ENCODE peak calls at places on chromosomes 4 and X, in four cellular contexts. Q is SK-N-SH, W is GM12878, A is K562. I is an unnamed sample.

GRCh38 chrX:1442724-1443367 is 9.9 kb downstream of the ASMTL start:
- DNase-seq in W (no peak), Q (no peak), A (no peak), I (peak; percentile 5)

GRCh38 chr4:19783667-19784223 is 468.0 kb upstream of the SLIT2 start:
- DNase-seq in Q (no peak), A (no peak), W (no peak), I (no peak)

GRCh38 chr4:41693629-41694028 is 54.9 kb downstream of the PHOX2B start:
- DNase-seq in A (peak; percentile 9), Q (peak; percentile 27), W (no peak), I (no peak)

GRCh38 chr4:145736241-145736831 is 56.4 kb downstream of the C4orf51 start:
- DNase-seq in W (no peak), Q (no peak), A (no peak), I (no peak)

GRCh38 chrX:104742345-104742744 is 176.3 kb downstream of the IL1RAPL2 start:
- DNase-seq in Q (no peak), W (no peak), A (no peak), I (no peak)

GRCh38 chr4:113673450-113673849 is 88.1 kb downstream of the CAMK2D start:
- DNase-seq in A (no peak), Q (no peak), W (no peak), I (no peak)

GRCh38 chrX:1582686-1583437 is 8.5 kb upstream of the AKAP17A start:
- DNase-seq in Q (no peak), W (no peak), A (peak; percentile 17), I (no peak)

GRCh38 chr4:6032249-6033244 is 14.3 kb upstream of the C4orf50 start:
- DNase-seq in A (peak; percentile 24), Q (no peak), W (no peak), I (no peak)

GRCh38 chr4:125115476-125115875 is 199.3 kb upstream of the FAT4 start:
- DNase-seq in Q (no peak), W (no peak), A (no peak), I (no peak)

GRCh38 chr4:110484029-110484428 is 8.1 kb downstream of the ENPEP start:
- DNase-seq in A (no peak), Q (no peak), W (peak; percentile 63), I (no peak)

GRCh38 chrX:16445166-16445752 is 204.7 kb upstream of the S100G start:
- DNase-seq in Q (peak; percentile 41), A (peak; percentile 29), W (no peak), I (peak; percentile 27)

GRCh38 chr4:74056858-74057562 is 18.5 kb upstream of the CXCL3 start:
- DNase-seq in W (no peak), Q (no peak), A (peak; percentile 72), I (no peak)

GRCh38 chr4:112386051-112386450 is 88.9 kb downstream of the ALPK1 start:
- DNase-seq in W (no peak), Q (no peak), A (no peak), I (no peak)

GRCh38 chr4:108171541-108172230 is 3.0 kb upstream of the LEF1 start:
- DNase-seq in Q (peak; percentile 27), A (no peak), W (no peak), I (peak; percentile 35)

GRCh38 chr4:159484049-159484448 is 381.2 kb downstream of the RAPGEF2 start:
- DNase-seq in Q (no peak), W (no peak), A (no peak), I (no peak)

GRCh38 chr4:148786699-148787098 is 344.5 kb upstream of the NR3C2 start:
- DNase-seq in W (no peak), A (no peak), Q (no peak), I (no peak)

GRCh38 chr4:141338238-141338637 is 117.5 kb downstream of the ZNF330 start:
- DNase-seq in A (no peak), W (no peak), Q (no peak), I (no peak)
- TF ChIP-seq USF1 in A (no peak), W (no peak), Q (no peak), I (no peak)

GRCh38 chrX:153469811-153470410 is 465 bp downstream of the HAUS7 start:
- DNase-seq in W (no peak), Q (peak; percentile 55), A (peak; percentile 44), I (peak; percentile 29)
- TF ChIP-seq USF1 in W (no peak), Q (no peak), A (no peak), I (no peak)

DNA sequence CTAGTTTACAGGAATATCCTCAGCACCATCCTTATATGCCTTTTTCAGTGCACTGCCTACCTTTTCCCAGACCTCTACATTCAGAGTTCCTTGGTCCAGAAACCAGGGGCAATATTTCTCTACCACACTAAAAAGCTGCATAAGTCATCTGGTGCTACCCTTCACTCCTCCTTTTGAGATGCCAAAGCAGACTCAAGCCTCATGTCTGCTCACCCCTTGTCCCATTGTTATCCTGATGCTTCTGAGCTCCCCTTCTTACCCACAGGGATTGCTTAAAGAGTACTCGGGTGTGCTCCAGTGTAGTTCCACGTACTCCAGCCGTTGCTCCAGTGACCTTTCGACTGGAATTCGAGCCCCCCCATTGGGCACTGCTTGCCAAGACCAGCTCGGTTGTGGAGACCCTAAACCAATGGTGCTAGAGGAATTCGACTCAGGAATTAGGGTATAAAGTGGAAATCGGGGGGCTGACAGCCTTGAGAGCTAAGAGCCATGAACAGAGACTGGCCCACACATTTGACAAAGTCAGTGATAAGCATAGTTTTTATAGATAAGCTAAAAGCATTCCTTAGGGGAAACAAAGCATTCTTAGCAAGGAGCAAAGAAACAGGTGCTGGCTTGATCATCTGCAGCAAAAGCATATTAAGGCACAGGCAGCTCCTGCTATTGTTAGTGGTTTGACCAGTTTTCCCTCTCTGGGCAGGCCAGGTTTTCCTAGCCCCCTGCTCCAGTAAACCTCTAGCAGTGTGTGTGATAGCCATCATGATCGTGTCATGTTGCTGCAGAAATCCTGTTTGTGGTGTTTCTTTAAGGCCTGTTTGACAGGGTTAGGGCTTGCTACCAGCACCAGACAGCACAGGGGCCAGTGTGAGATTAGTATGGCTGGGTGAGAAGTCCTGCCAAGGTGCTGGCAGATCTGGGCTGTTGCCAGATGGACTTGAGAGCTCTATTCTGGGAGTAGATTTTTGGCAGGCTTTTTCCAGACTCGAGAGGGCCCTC is 57.5 kb upstream of the WDR1 start:
- DNase-seq in W (no peak), Q (no peak), A (no peak), I (no peak)
- TF ChIP-seq USF1 in W (no peak), Q (no peak), A (no peak), I (no peak)

DNA sequence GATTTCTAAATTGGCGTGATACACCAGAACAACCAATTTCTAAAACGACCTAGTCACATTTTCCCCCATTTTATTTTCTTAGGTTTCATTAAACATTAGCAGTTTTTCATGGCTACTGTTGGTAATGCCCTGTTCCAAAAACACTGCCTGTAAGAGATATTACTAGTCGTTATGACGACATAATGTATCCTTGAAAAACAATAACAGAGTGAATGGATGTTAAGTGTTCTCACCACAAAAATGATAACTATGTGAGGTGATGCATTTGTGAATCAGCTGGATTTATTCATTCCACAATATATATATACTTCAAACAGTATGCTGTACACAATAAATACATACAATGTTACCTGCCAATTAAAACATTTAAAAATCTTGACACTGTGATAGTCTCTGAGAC is 1147.6 kb upstream of the PCDH10 start:
- DNase-seq in Q (no peak), W (no peak), A (no peak), I (no peak)
- TF ChIP-seq USF1 in Q (no peak), W (no peak), A (no peak), I (no peak)

DNA sequence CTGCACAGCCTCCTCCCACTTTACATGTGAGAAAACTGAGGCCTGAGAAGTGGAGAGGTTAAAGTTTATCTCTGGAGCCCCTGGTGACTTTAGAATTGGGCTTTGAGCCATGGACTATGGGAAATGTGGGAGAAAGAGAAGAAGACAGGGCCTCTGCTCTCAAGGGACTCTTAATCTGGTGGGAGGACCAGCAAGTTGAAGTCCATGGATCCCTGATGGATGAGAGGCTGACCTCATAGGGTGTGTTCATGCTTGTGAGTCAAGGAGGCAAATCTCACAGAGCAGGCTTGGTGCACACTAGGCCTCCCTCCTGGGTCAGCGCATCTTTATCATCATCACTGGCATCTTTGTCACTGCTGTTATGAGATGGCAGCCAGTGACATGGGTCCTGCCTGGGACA is 211.9 kb downstream of the AFAP1 start:
- DNase-seq in A (no peak), Q (no peak), W (no peak), I (no peak)
- TF ChIP-seq USF1 in A (no peak), Q (no peak), W (no peak), I (no peak)